ENCODE peak calls at places on chromosome 18, in five cellular contexts. H is SJSA1; L is posterior vena cava; Y is activated naive CD4-positive, alpha-beta T cell; O is T-cell. S is an unnamed sample.
A peak's percentile ranks its signal among the peaks of the same experiment; 100 is the strongest.

GRCh38 chr18:35389095-35389618 is 12.0 kb upstream of the ZNF396 start:
- DNase-seq in H (no peak), L (no peak), Y (no peak), O (no peak), S (no peak)

GRCh38 chr18:28088477-28088876 is 88.5 kb downstream of the CDH2 start:
- DNase-seq in H (no peak), L (no peak), Y (no peak), O (no peak), S (no peak)

GRCh38 chr18:73201940-73202339 is 334.2 kb upstream of the NETO1 start:
- DNase-seq in H (no peak), L (no peak), Y (no peak), O (no peak), S (no peak)

GRCh38 chr18:38923136-38923535 is 1357.5 kb upstream of the CELF4 start:
- DNase-seq in H (no peak), L (no peak), Y (no peak), O (no peak), S (no peak)

GRCh38 chr18:3441290-3441689 is 8.7 kb upstream of the TGIF1 start:
- DNase-seq in H (no peak), L (no peak), Y (no peak), O (no peak), S (no peak)

GRCh38 chr18:71431171-71431570 is 1113.0 kb downstream of the CBLN2 start:
- DNase-seq in H (no peak), L (no peak), Y (no peak), O (no peak), S (no peak)

GRCh38 chr18:50656396-50656795 is 96.5 kb downstream of the MAPK4 start:
- DNase-seq in H (no peak), L (no peak), Y (no peak), O (no peak), S (no peak)

GRCh38 chr18:68148862-68149261 is 566.0 kb downstream of the TMX3 start:
- DNase-seq in H (no peak), L (no peak), Y (no peak), O (no peak), S (no peak)

GRCh38 chr18:11518788-11519685 is 90.4 kb upstream of the SLC35G4 start:
- DNase-seq in H (peak; percentile 67), L (no peak), Y (no peak), O (no peak), S (no peak)

GRCh38 chr18:25650201-25650941 is 298.4 kb upstream of the ZNF521 start:
- DNase-seq in H (peak; percentile 85), L (no peak), Y (no peak), O (no peak), S (no peak)

GRCh38 chr18:61651880-61652268 is 240.9 kb downstream of the RNF152 start:
- DNase-seq in H (no peak), L (no peak), Y (no peak), O (no peak), S (no peak)

GRCh38 chr18:75529394-75529793 is 101.9 kb upstream of the SMIM21 start:
- DNase-seq in H (no peak), L (no peak), Y (no peak), O (no peak), S (no peak)

GRCh38 chr18:46939998-46940571 is 22.7 kb downstream of the KATNAL2 start:
- DNase-seq in H (no peak), L (no peak), Y (no peak), O (no peak), S (no peak)

GRCh38 chr18:74266161-74266560 is 25.6 kb downstream of the CYB5A start:
- DNase-seq in H (no peak), L (no peak), Y (no peak), O (no peak), S (no peak)

GRCh38 chr18:10402876-10403559 is 51.4 kb upstream of the APCDD1 start:
- DNase-seq in H (no peak), L (no peak), Y (no peak), O (no peak), S (no peak)

GRCh38 chr18:26088482-26088881 is 1.9 kb downstream of the SS18 start:
- DNase-seq in H (no peak), L (no peak), Y (no peak), O (no peak), S (no peak)

GRCh38 chr18:21996261-21996892 is 173.0 kb upstream of the GATA6 start:
- DNase-seq in H (no peak), L (no peak), Y (no peak), O (no peak), S (no peak)

GRCh38 chr18:24878289-24878688 is 417.9 kb downstream of the HRH4 start:
- DNase-seq in H (no peak), L (no peak), Y (no peak), O (no peak), S (no peak)

GRCh38 chr18:21820035-21820810 is 79.6 kb downstream of the MIB1 start:
- DNase-seq in H (no peak), L (no peak), Y (no peak), O (no peak), S (no peak)

S was measured in effector CD4-positive, alpha-beta T cell.